ENCODE peak calls at places on chromosomes 4 and X, in eight cellular contexts. N is immature natural killer cell, J is astrocyte of the cerebellum, A is renal cortical epithelial cell, D is activated T-cell treated with anti-CD3 and anti-CD28 coated beads for 1 hour, I is NCI-H1092, Q is OCI-LY7, Y is kidney. U is an unnamed sample.

GRCh38 chr4:123415977-123416376 is 19.4 kb downstream of the SPRY1 start:
- DNase-seq in N (peak; percentile 21), J (no peak), A (no peak), D (no peak), I (no peak), Q (no peak), Y (no peak), U (no peak)

GRCh38 chr4:136823020-136823419 is 709.3 kb downstream of the PCDH18 start:
- DNase-seq in N (no peak), J (no peak), A (no peak), D (no peak), I (no peak), Q (no peak), Y (no peak), U (no peak)

GRCh38 chrX:6199519-6199918 is 29.1 kb downstream of the NLGN4X start:
- DNase-seq in N (no peak), J (no peak), A (no peak), D (no peak), I (no peak), Q (no peak), Y (no peak), U (no peak)

GRCh38 chr4:168549145-168549544 is 52.3 kb downstream of the PALLD start:
- DNase-seq in N (no peak), J (no peak), A (no peak), D (no peak), I (no peak), Q (no peak), Y (no peak), U (no peak)

GRCh38 chr4:6380746-6381411 is 91.5 kb downstream of the PPP2R2C start:
- DNase-seq in N (no peak), J (no peak), A (no peak), D (no peak), I (no peak), Q (no peak), Y (peak; percentile 67), U (no peak)

GRCh38 chr4:171813195-171813955 is at the start of gene GALNTL6:
- DNase-seq in N (no peak), J (no peak), A (no peak), D (no peak), I (no peak), Q (no peak), Y (peak; percentile 69), U (no peak)

GRCh38 chrX:119655125-119655524 is 37.8 kb downstream of the SEPTIN6 start:
- DNase-seq in N (no peak), J (peak; percentile 13), A (peak; percentile 42), D (peak; percentile 18), I (no peak), Q (no peak), Y (no peak), U (no peak)

GRCh38 chr4:101230806-101231426 is 116.4 kb downstream of the PPP3CA start:
- DNase-seq in N (no peak), J (no peak), A (no peak), D (no peak), I (no peak), Q (no peak), Y (no peak), U (peak; percentile 55)

GRCh38 chr4:79526970-79527565 is 119.0 kb upstream of the GK2 start:
- DNase-seq in N (no peak), J (no peak), A (no peak), D (no peak), I (no peak), Q (no peak), Y (no peak), U (peak; percentile 15)

GRCh38 chrX:148135738-148136137 is 154.6 kb downstream of the FMR1NB start:
- DNase-seq in N (no peak), J (no peak), A (peak; percentile 12), D (no peak), I (no peak), Q (no peak), Y (no peak), U (no peak)

GRCh38 chr4:15729910-15730533 is 27.2 kb downstream of the BST1 start:
- DNase-seq in N (peak; percentile 63), J (no peak), A (peak; percentile 54), D (no peak), I (peak; percentile 4), Q (peak; percentile 78), Y (no peak), U (peak; percentile 22)

GRCh38 chr4:129322947-129323346 is 227.0 kb downstream of the C4orf33 start:
- DNase-seq in N (no peak), J (no peak), A (no peak), D (no peak), I (no peak), Q (no peak), Y (no peak), U (no peak)

GRCh38 chr4:128299848-128300247 is 12.2 kb upstream of the PGRMC2 start:
- DNase-seq in N (no peak), J (no peak), A (no peak), D (no peak), I (no peak), Q (no peak), Y (no peak), U (no peak)

GRCh38 chr4:185767528-185767927 is 44.5 kb downstream of the SORBS2 start:
- DNase-seq in N (no peak), J (no peak), A (no peak), D (no peak), I (no peak), Q (no peak), Y (no peak), U (no peak)

GRCh38 chr4:154658680-154659402 is 46.4 kb upstream of the FGG start:
- DNase-seq in N (no peak), J (no peak), A (no peak), D (no peak), I (no peak), Q (no peak), Y (no peak), U (no peak)

GRCh38 chr4:185127021-185127925 is 15.8 kb upstream of the SLC25A4 start:
- DNase-seq in N (no peak), J (no peak), A (no peak), D (no peak), I (no peak), Q (no peak), Y (peak; percentile 78), U (no peak)

GRCh38 chrX:53738370-53738909 is 51.9 kb upstream of the HUWE1 start:
- DNase-seq in N (no peak), J (no peak), A (no peak), D (no peak), I (no peak), Q (no peak), Y (no peak), U (no peak)

GRCh38 chrX:129577473-129577872 is 37.4 kb downstream of the OCRL start:
- DNase-seq in N (no peak), J (peak; percentile 44), A (peak; percentile 33), D (no peak), I (no peak), Q (no peak), Y (no peak), U (peak; percentile 11)

GRCh38 chrX:40154229-40154852 is 56.6 kb upstream of the BCOR start:
- DNase-seq in N (no peak), J (no peak), A (no peak), D (no peak), I (peak; percentile 85), Q (peak; percentile 20), Y (peak; percentile 76), U (peak; percentile 33)

GRCh38 chr4:132642196-132642817 is 506.8 kb upstream of the PCDH10 start:
- DNase-seq in N (no peak), J (peak; percentile 32), A (peak; percentile 39), D (no peak), I (peak; percentile 7), Q (peak; percentile 85), Y (no peak), U (peak; percentile 29)

GRCh38 chr4:87058272-87059073 is 123.7 kb downstream of the AFF1 start:
- DNase-seq in N (no peak), J (no peak), A (peak; percentile 58), D (no peak), I (no peak), Q (no peak), Y (no peak), U (peak; percentile 45)